ENCODE peak calls at places on chromosome 2, in seven cellular contexts. S is stimulated activated CD4-positive, alpha-beta T cell treated with anti-CD3 and anti-CD28 coated beads, TNF-alpha, amount 100 ng/mL, for 4 hours; E is T-helper 2 cell; Z is activated T-helper 1 cell treated with Interleukin-2 at 50 U/mL for 16 hours; K is GM12878; D is kidney epithelial cell; N is AG04449. V is an unnamed sample.

GRCh38 chr2:145007673-145008263 is 487.8 kb upstream of the ZEB2 start:
- DNase-seq in S (no peak), E (no peak), Z (no peak), K (no peak), D (no peak), N (no peak), V (peak)

GRCh38 chr2:49306925-49307324 is 152.6 kb upstream of the FSHR start:
- DNase-seq in S (no peak), E (no peak), Z (no peak), K (no peak), D (no peak), N (no peak), V (no peak)

GRCh38 chr2:214774108-214774507 is 35.4 kb downstream of the BARD1 start:
- DNase-seq in S (no peak), E (no peak), Z (no peak), K (no peak), D (no peak), N (peak), V (no peak)

GRCh38 chr2:36783276-36783675 is 86.8 kb downstream of the VIT start:
- DNase-seq in S (no peak), E (no peak), Z (no peak), K (no peak), D (no peak), N (no peak), V (no peak)

GRCh38 chr2:47566207-47566858 is 163.4 kb downstream of the MSH2 start:
- DNase-seq in S (no peak), E (no peak), Z (no peak), K (no peak), D (no peak), N (no peak), V (no peak)

GRCh38 chr2:207635468-207636200 is 10.4 kb upstream of the METTL21A start:
- DNase-seq in S (no peak), E (no peak), Z (no peak), K (no peak), D (no peak), N (no peak), V (no peak)

GRCh38 chr2:118852605-118853128 is 5.2 kb upstream of the EN1 start:
- DNase-seq in S (no peak), E (no peak), Z (no peak), K (no peak), D (no peak), N (no peak), V (no peak)

GRCh38 chr2:21431078-21431477 is 307.3 kb downstream of the TDRD15 start:
- DNase-seq in S (no peak), E (no peak), Z (no peak), K (no peak), D (no peak), N (no peak), V (no peak)

V was measured in pulmonary artery endothelial cell.